ENCODE peak calls at places on chromosomes 13 and 19, in four cellular contexts. One of them, this sample, is unnamed.

GRCh38 chr13:98664047-98664446 is 87.1 kb upstream of the STK24 start:
- DNase-seq in CD8-positive, alpha-beta memory T cell: no peak
- DNase-seq in aorta: no peak
- DNase-seq in pancreas: no peak
- DNase-seq in this sample: no peak

GRCh38 chr13:30020726-30021312 is 170.4 kb upstream of the UBL3 start:
- DNase-seq in CD8-positive, alpha-beta memory T cell: no peak
- DNase-seq in aorta: no peak
- DNase-seq in pancreas: no peak
- DNase-seq in this sample: no peak

GRCh38 chr13:46127336-46128023 is 22.6 kb upstream of the CPB2 start:
- DNase-seq in CD8-positive, alpha-beta memory T cell: no peak
- DNase-seq in aorta: no peak
- DNase-seq in pancreas: no peak
- DNase-seq in this sample: no peak

GRCh38 chr13:113123226-113124150 is 889 bp downstream of the F10 start:
- DNase-seq in CD8-positive, alpha-beta memory T cell: no peak
- DNase-seq in aorta: peak
- DNase-seq in pancreas: no peak
- DNase-seq in this sample: no peak

GRCh38 chr19:51065221-51065960 is 499 bp upstream of the KLK13 start:
- DNase-seq in CD8-positive, alpha-beta memory T cell: no peak
- DNase-seq in aorta: no peak
- DNase-seq in pancreas: no peak
- DNase-seq in this sample: no peak

GRCh38 chr19:29837448-29837961 is 25.7 kb downstream of the CCNE1 start:
- DNase-seq in CD8-positive, alpha-beta memory T cell: peak
- DNase-seq in aorta: no peak
- DNase-seq in pancreas: no peak
- DNase-seq in this sample: no peak

GRCh38 chr19:44912854-44913253 is 1.6 kb upstream of the APOC1 start:
- DNase-seq in CD8-positive, alpha-beta memory T cell: no peak
- DNase-seq in aorta: peak
- DNase-seq in pancreas: peak
- DNase-seq in this sample: no peak

GRCh38 chr19:30784850-30785459 is 412.8 kb downstream of the ZNF536 start:
- DNase-seq in CD8-positive, alpha-beta memory T cell: peak
- DNase-seq in aorta: peak
- DNase-seq in pancreas: peak
- DNase-seq in this sample: peak

GRCh38 chr13:40026174-40026585 is 370.7 kb downstream of the COG6 start:
- DNase-seq in CD8-positive, alpha-beta memory T cell: peak
- DNase-seq in aorta: no peak
- DNase-seq in pancreas: no peak
- DNase-seq in this sample: no peak

GRCh38 chr13:30362869-30363268 is 55.5 kb upstream of the KATNAL1 start:
- DNase-seq in CD8-positive, alpha-beta memory T cell: no peak
- DNase-seq in aorta: no peak
- DNase-seq in pancreas: no peak
- DNase-seq in this sample: no peak

GRCh38 chr13:105969761-105970160 is 565.7 kb downstream of the EFNB2 start:
- DNase-seq in CD8-positive, alpha-beta memory T cell: no peak
- DNase-seq in aorta: no peak
- DNase-seq in pancreas: no peak
- DNase-seq in this sample: no peak

GRCh38 chr13:108215428-108215827 is at the start of gene LIG4:
- DNase-seq in CD8-positive, alpha-beta memory T cell: peak
- DNase-seq in aorta: peak
- DNase-seq in pancreas: peak
- DNase-seq in this sample: peak

GRCh38 chr13:51950722-51951121 is 60.5 kb downstream of the ATP7B start:
- DNase-seq in CD8-positive, alpha-beta memory T cell: peak
- DNase-seq in aorta: no peak
- DNase-seq in pancreas: no peak
- DNase-seq in this sample: no peak

GRCh38 chr19:1247747-1248453 is 483 bp upstream of the MIDN start:
- DNase-seq in CD8-positive, alpha-beta memory T cell: peak
- DNase-seq in aorta: peak
- DNase-seq in pancreas: peak
- DNase-seq in this sample: peak

GRCh38 chr19:3363841-3364500 is 2.4 kb upstream of the NFIC start:
- DNase-seq in CD8-positive, alpha-beta memory T cell: no peak
- DNase-seq in aorta: no peak
- DNase-seq in pancreas: no peak
- DNase-seq in this sample: no peak

GRCh38 chr19:18847516-18848463 is 16.0 kb downstream of the UPF1 start:
- DNase-seq in CD8-positive, alpha-beta memory T cell: no peak
- DNase-seq in aorta: peak
- DNase-seq in pancreas: no peak
- DNase-seq in this sample: no peak

GRCh38 chr19:41863209-41863931 is 3.3 kb downstream of the RPS19 start:
- DNase-seq in CD8-positive, alpha-beta memory T cell: no peak
- DNase-seq in aorta: peak
- DNase-seq in pancreas: no peak
- DNase-seq in this sample: no peak

GRCh38 chr13:114148521-114148855 is 16.1 kb upstream of the RASA3 start:
- DNase-seq in CD8-positive, alpha-beta memory T cell: peak
- DNase-seq in aorta: peak
- DNase-seq in pancreas: peak
- DNase-seq in this sample: no peak

GRCh38 chr13:65901723-65902122 is 1328.4 kb downstream of the PCDH9 start:
- DNase-seq in CD8-positive, alpha-beta memory T cell: no peak
- DNase-seq in aorta: no peak
- DNase-seq in pancreas: no peak
- DNase-seq in this sample: no peak

GRCh38 chr13:99941086-99941485 is 30.5 kb downstream of the ZIC5 start:
- DNase-seq in CD8-positive, alpha-beta memory T cell: no peak
- DNase-seq in aorta: no peak
- DNase-seq in pancreas: no peak
- DNase-seq in this sample: no peak

GRCh38 chr13:108777421-108778420 is 148.3 kb downstream of the MYO16 start:
- DNase-seq in CD8-positive, alpha-beta memory T cell: no peak
- DNase-seq in aorta: no peak
- DNase-seq in pancreas: no peak
- DNase-seq in this sample: no peak

GRCh38 chr13:54029226-54029625 is 1000.6 kb downstream of the OLFM4 start:
- DNase-seq in CD8-positive, alpha-beta memory T cell: no peak
- DNase-seq in aorta: no peak
- DNase-seq in pancreas: no peak
- DNase-seq in this sample: no peak

GRCh38 chr13:31437975-31438374 is 238.2 kb downstream of the B3GLCT start:
- DNase-seq in CD8-positive, alpha-beta memory T cell: no peak
- DNase-seq in aorta: no peak
- DNase-seq in pancreas: no peak
- DNase-seq in this sample: no peak

GRCh38 chr19:1513492-1514294 is 874 bp upstream of the ADAMTSL5 start:
- DNase-seq in CD8-positive, alpha-beta memory T cell: peak
- DNase-seq in aorta: no peak
- DNase-seq in pancreas: peak
- DNase-seq in this sample: peak

GRCh38 chr13:23636360-23636759 is 66.1 kb downstream of the TNFRSF19 start:
- DNase-seq in CD8-positive, alpha-beta memory T cell: no peak
- DNase-seq in aorta: no peak
- DNase-seq in pancreas: no peak
- DNase-seq in this sample: no peak

GRCh38 chr13:46386996-46387851 is at the start of gene RUBCNL:
- DNase-seq in CD8-positive, alpha-beta memory T cell: peak
- DNase-seq in aorta: peak
- DNase-seq in pancreas: peak
- DNase-seq in this sample: no peak

GRCh38 chr19:28424041-28424440 is 788.9 kb downstream of the UQCRFS1 start:
- DNase-seq in CD8-positive, alpha-beta memory T cell: no peak
- DNase-seq in aorta: no peak
- DNase-seq in pancreas: no peak
- DNase-seq in this sample: no peak

GRCh38 chr19:34365463-34366401 is 736 bp downstream of the GPI start:
- DNase-seq in CD8-positive, alpha-beta memory T cell: no peak
- DNase-seq in aorta: peak
- DNase-seq in pancreas: peak
- DNase-seq in this sample: peak

GRCh38 chr13:84405286-84405685 is 523.0 kb upstream of the SLITRK1 start:
- DNase-seq in CD8-positive, alpha-beta memory T cell: no peak
- DNase-seq in aorta: no peak
- DNase-seq in pancreas: no peak
- DNase-seq in this sample: no peak

GRCh38 chr19:2127758-2128157 is 23.6 kb downstream of the AP3D1 start:
- DNase-seq in CD8-positive, alpha-beta memory T cell: no peak
- DNase-seq in aorta: no peak
- DNase-seq in pancreas: no peak
- DNase-seq in this sample: no peak

GRCh38 chr13:78022164-78022877 is 103.7 kb upstream of the EDNRB start:
- DNase-seq in CD8-positive, alpha-beta memory T cell: peak
- DNase-seq in aorta: peak
- DNase-seq in pancreas: peak
- DNase-seq in this sample: no peak
- H3K27ac ChIP-seq in CD8-positive, alpha-beta memory T cell: no peak
- H3K27ac ChIP-seq in aorta: no peak
- H3K27ac ChIP-seq in pancreas: no peak
- H3K27ac ChIP-seq in this sample: no peak

GRCh38 chr19:17469371-17470203 is 737 bp upstream of the SLC27A1 start:
- DNase-seq in CD8-positive, alpha-beta memory T cell: peak
- DNase-seq in aorta: peak
- DNase-seq in pancreas: peak
- DNase-seq in this sample: peak

GRCh38 chr19:17470204-17470841 is at the start of gene SLC27A1:
- DNase-seq in CD8-positive, alpha-beta memory T cell: peak
- DNase-seq in aorta: peak
- DNase-seq in pancreas: peak
- DNase-seq in this sample: peak

GRCh38 chr19:17469092-17469370 is 1.3 kb upstream of the SLC27A1 start:
- DNase-seq in CD8-positive, alpha-beta memory T cell: no peak
- DNase-seq in aorta: no peak
- DNase-seq in pancreas: no peak
- DNase-seq in this sample: no peak

GRCh38 chr19:17467471-17468301 is 2.6 kb upstream of the SLC27A1 start:
- DNase-seq in CD8-positive, alpha-beta memory T cell: no peak
- DNase-seq in aorta: no peak
- DNase-seq in pancreas: no peak
- DNase-seq in this sample: no peak

GRCh38 chr19:17468302-17469091 is 1.8 kb upstream of the SLC27A1 start:
- DNase-seq in CD8-positive, alpha-beta memory T cell: no peak
- DNase-seq in aorta: peak
- DNase-seq in pancreas: peak
- DNase-seq in this sample: peak
- H3K4me3 ChIP-seq in CD8-positive, alpha-beta memory T cell: no peak
- H3K4me3 ChIP-seq in aorta: no peak
- H3K4me3 ChIP-seq in pancreas: no peak
- H3K4me3 ChIP-seq in this sample: peak

DNA sequence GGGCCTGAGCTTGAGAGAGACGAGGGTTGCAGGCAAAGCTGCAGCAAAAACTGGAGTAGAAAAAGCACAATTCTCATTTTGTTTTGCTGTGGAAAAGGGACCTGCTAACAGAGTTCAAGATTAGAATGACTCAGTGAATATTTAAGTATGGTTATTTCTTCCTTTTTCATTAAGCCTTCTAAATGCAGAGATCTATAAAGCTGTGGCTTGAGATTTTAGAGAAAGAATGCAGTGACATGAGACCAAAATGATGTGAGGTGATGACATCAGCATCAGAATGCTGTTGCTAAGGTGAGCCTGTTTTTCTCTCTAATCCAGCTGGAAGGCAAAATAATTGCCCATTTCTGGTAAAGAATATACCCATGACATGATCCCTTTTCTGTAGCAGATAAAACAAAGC is 10.8 kb upstream of the MBNL2 start:
- DNase-seq in CD8-positive, alpha-beta memory T cell: no peak
- DNase-seq in aorta: no peak
- DNase-seq in pancreas: no peak
- DNase-seq in this sample: no peak
- H3K27ac ChIP-seq in CD8-positive, alpha-beta memory T cell: no peak
- H3K27ac ChIP-seq in aorta: no peak
- H3K27ac ChIP-seq in pancreas: no peak
- H3K27ac ChIP-seq in this sample: no peak

GRCh38 chr13:36428083-36428482 is 4.2 kb upstream of the CCNA1 start:
- DNase-seq in CD8-positive, alpha-beta memory T cell: no peak
- DNase-seq in aorta: no peak
- DNase-seq in pancreas: no peak
- DNase-seq in this sample: no peak

GRCh38 chr13:36431204-36432105 is 840 bp upstream of the CCNA1 start:
- DNase-seq in CD8-positive, alpha-beta memory T cell: no peak
- DNase-seq in aorta: no peak
- DNase-seq in pancreas: no peak
- DNase-seq in this sample: no peak

GRCh38 chr13:36436811-36437210 is 4.5 kb downstream of the CCNA1 start:
- DNase-seq in CD8-positive, alpha-beta memory T cell: no peak
- DNase-seq in aorta: no peak
- DNase-seq in pancreas: no peak
- DNase-seq in this sample: no peak

GRCh38 chr13:36430247-36431203 is 1.8 kb upstream of the CCNA1 start:
- DNase-seq in CD8-positive, alpha-beta memory T cell: no peak
- DNase-seq in aorta: no peak
- DNase-seq in pancreas: peak
- DNase-seq in this sample: peak

GRCh38 chr13:36432106-36432544 is at the start of gene CCNA1:
- DNase-seq in CD8-positive, alpha-beta memory T cell: no peak
- DNase-seq in aorta: peak
- DNase-seq in pancreas: no peak
- DNase-seq in this sample: peak
- H3K4me3 ChIP-seq in CD8-positive, alpha-beta memory T cell: no peak
- H3K4me3 ChIP-seq in aorta: peak
- H3K4me3 ChIP-seq in pancreas: peak
- H3K4me3 ChIP-seq in this sample: peak

DNA sequence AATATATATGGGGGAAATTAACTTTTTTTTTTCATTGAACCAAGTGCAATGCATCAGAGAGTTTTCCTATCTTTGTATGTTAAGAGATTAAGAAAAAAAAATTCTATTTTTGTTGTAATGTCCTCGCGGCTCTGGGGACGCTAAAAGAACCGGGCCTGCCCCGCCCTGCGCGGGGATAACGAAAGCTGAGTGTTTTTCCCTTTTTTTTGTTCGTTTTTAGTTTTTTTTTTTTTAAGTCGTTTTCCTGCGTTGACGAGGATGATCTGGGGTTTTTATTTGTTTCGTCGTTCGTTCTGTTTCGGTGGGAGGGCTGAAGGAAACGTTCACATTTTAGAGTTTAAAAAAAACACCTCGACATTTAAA is 5.7 kb downstream of the LYL1 start:
- DNase-seq in CD8-positive, alpha-beta memory T cell: no peak
- DNase-seq in aorta: no peak
- DNase-seq in pancreas: no peak
- DNase-seq in this sample: no peak
- H3K27ac ChIP-seq in CD8-positive, alpha-beta memory T cell: peak
- H3K27ac ChIP-seq in aorta: no peak
- H3K27ac ChIP-seq in pancreas: no peak
- H3K27ac ChIP-seq in this sample: no peak

DNA sequence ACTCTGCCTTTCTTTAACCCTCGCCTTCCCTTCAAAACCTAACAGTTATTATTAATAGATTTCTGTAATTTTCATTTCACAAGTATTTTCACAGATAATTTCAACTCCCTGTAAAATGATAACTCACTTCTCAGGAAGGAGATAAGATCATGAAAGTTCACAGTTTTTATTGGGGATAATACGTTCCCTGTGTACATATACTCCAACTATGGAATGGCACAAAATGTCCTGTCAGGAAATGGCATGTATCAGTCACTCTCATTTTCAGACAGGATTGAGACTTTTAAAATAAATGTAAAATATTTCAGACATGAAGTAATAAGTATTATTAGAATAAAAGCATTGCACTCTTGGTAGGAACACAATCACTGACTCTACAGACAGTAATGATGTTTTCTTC is 932 bp upstream of the TRAPPC2B start:
- DNase-seq in CD8-positive, alpha-beta memory T cell: no peak
- DNase-seq in aorta: no peak
- DNase-seq in pancreas: no peak
- DNase-seq in this sample: no peak
- H3K4me3 ChIP-seq in CD8-positive, alpha-beta memory T cell: peak
- H3K4me3 ChIP-seq in aorta: no peak
- H3K4me3 ChIP-seq in pancreas: no peak
- H3K4me3 ChIP-seq in this sample: no peak